ENCODE peak calls at places on chromosomes 7 and 10, in five cellular contexts. M, A, C, Y and W are unnamed samples.
A peak's percentile ranks its signal among the peaks of the same experiment; 100 is the strongest.

GRCh38 chr10:25666276-25666675 is 267.8 kb upstream of the MYO3A start:
- DNase-seq in C (no peak), Y (no peak), A (peak; percentile 66), M (no peak), W (no peak)

GRCh38 chr10:89522463-89522862 is 12.9 kb downstream of the SLC16A12 start:
- DNase-seq in Y (no peak), M (no peak), C (no peak), A (peak; percentile 71), W (no peak)

GRCh38 chr10:4767033-4767814 is 58.8 kb upstream of the AKR1E2 start:
- DNase-seq in C (peak; percentile 5), Y (no peak), A (peak; percentile 76), M (no peak), W (peak; percentile 28)

GRCh38 chr7:1611708-1612241 is 41.9 kb upstream of the PSMG3 start:
- DNase-seq in A (peak; percentile 61), Y (no peak), C (no peak), M (no peak), W (no peak)

GRCh38 chr7:36969376-36969775 is 245.1 kb upstream of the AOAH start:
- DNase-seq in M (no peak), A (no peak), Y (no peak), C (peak; percentile 8), W (no peak)

GRCh38 chr7:31687024-31687423 is at the start of gene PPP1R17:
- DNase-seq in M (no peak), A (no peak), C (no peak), Y (peak; percentile 20), W (no peak)

GRCh38 chr7:5612695-5613094 is 168.8 kb downstream of the RNF216 start:
- DNase-seq in Y (no peak), C (no peak), A (no peak), M (no peak), W (no peak)

GRCh38 chr10:112898540-112899395 is 51.3 kb upstream of the TCF7L2 start:
- DNase-seq in M (no peak), Y (peak; percentile 38), A (peak; percentile 63), C (no peak), W (no peak)

GRCh38 chr10:16646474-16647059 is 124.9 kb upstream of the C1QL3 start:
- DNase-seq in C (no peak), A (no peak), Y (no peak), M (peak; percentile 41), W (no peak)

GRCh38 chr7:47572101-47572460 is 9.8 kb downstream of the TNS3 start:
- DNase-seq in C (no peak), Y (no peak), M (no peak), A (no peak), W (no peak)

GRCh38 chr7:353746-354325 is 63.9 kb downstream of the FOXL3 start:
- DNase-seq in M (no peak), Y (no peak), C (no peak), A (no peak), W (no peak)

GRCh38 chr10:132539431-132539839 is 1.8 kb downstream of the INPP5A start:
- DNase-seq in C (no peak), A (no peak), M (no peak), Y (peak; percentile 11), W (peak; percentile 93)

GRCh38 chr7:132419538-132419937 is 156.7 kb downstream of the PLXNA4 start:
- DNase-seq in A (peak; percentile 53), M (no peak), Y (no peak), C (no peak), W (no peak)

GRCh38 chr10:100157140-100157539 is 28.7 kb downstream of the ERLIN1 start:
- DNase-seq in C (no peak), M (peak; percentile 17), A (no peak), Y (no peak), W (no peak)

GRCh38 chr10:33126118-33126517 is 168.1 kb upstream of the ITGB1 start:
- DNase-seq in A (peak; percentile 64), C (peak; percentile 64), M (peak; percentile 19), Y (no peak), W (no peak)

GRCh38 chr7:92058040-92058439 is 76.2 kb downstream of the CYP51A1 start:
- DNase-seq in A (no peak), C (peak; percentile 15), M (peak; percentile 46), Y (no peak), W (no peak)

GRCh38 chr10:115801987-115802386 is 471.0 kb downstream of the GFRA1 start:
- DNase-seq in Y (no peak), A (peak; percentile 21), C (no peak), M (no peak), W (no peak)

GRCh38 chr7:92809397-92810241 is 26.8 kb downstream of the CDK6 start:
- DNase-seq in A (peak; percentile 97), C (peak; percentile 80), Y (peak; percentile 15), M (peak; percentile 92), W (peak; percentile 44)

GRCh38 chr7:152424348-152425108 is 11.3 kb downstream of the KMT2C start:
- DNase-seq in A (peak; percentile 19), M (no peak), C (no peak), Y (no peak), W (no peak)

GRCh38 chr7:857661-858060 is 18.7 kb upstream of the GET4 start:
- DNase-seq in Y (no peak), A (no peak), C (no peak), M (no peak), W (no peak)

GRCh38 chr10:42943025-42943818 is 133.6 kb upstream of the RET start:
- DNase-seq in Y (no peak), A (no peak), M (no peak), C (no peak), W (peak; percentile 33)

GRCh38 chr7:99693427-99694200 is 13.8 kb upstream of the CYP3A5 start:
- DNase-seq in Y (peak; percentile 25), A (no peak), M (no peak), C (no peak), W (no peak)

GRCh38 chr7:22728416-22729029 is 1.5 kb downstream of the IL6 start:
- DNase-seq in C (peak; percentile 61), M (peak; percentile 37), Y (no peak), A (peak; percentile 68), W (no peak)

GRCh38 chr10:33509231-33509871 is 174.9 kb upstream of the NRP1 start:
- DNase-seq in A (peak; percentile 90), Y (peak; percentile 17), M (peak; percentile 81), C (no peak), W (peak; percentile 66)

GRCh38 chr7:29496355-29497020 is 67.1 kb upstream of the PRR15 start:
- DNase-seq in Y (no peak), A (no peak), C (no peak), M (no peak), W (no peak)

DNA sequence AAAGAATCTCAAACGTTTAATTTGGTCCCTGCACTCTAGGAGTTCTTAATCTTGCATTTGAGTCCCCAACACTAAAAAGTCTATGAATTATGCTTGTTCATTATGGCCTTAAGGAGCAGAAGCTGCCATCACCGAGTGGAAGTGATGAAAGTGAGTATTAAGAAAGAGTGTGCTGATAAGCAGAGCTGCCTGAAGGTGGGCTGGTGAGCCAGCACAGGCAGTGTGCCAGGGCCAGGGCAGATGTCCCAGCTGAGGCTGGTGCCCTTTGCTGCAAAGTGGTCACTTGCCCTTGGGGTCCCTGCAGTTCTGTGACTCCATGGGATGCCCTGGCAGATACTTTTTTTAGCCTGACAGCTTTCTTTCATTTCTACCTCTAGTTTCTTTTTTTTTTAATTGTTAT is 73.0 kb upstream of the LOXL4 start:
- DNase-seq in A (peak; percentile 51), Y (no peak), M (peak; percentile 23), C (peak; percentile 10), W (no peak)
- TF ChIP-seq CTCF in A (peak; percentile 30), Y (no peak), M (no peak), C (peak; percentile 28), W (no peak)

GRCh38 chr10:12503311-12503710 is 154.0 kb downstream of the CAMK1D start:
- DNase-seq in C (no peak), M (no peak), A (no peak), Y (no peak), W (peak; percentile 24)

GRCh38 chr10:12501324-12501723 is 152.0 kb downstream of the CAMK1D start:
- DNase-seq in M (no peak), Y (no peak), A (peak; percentile 18), C (no peak), W (peak; percentile 5)

GRCh38 chr10:12500406-12501303 is 151.3 kb downstream of the CAMK1D start:
- DNase-seq in M (no peak), A (peak; percentile 79), C (no peak), Y (no peak), W (peak; percentile 39)

GRCh38 chr10:12502526-12503274 is 153.4 kb downstream of the CAMK1D start:
- DNase-seq in M (no peak), A (no peak), C (no peak), Y (no peak), W (peak; percentile 53)

GRCh38 chr10:12501851-12502525 is 152.6 kb downstream of the CAMK1D start:
- DNase-seq in M (no peak), A (no peak), Y (no peak), C (no peak), W (no peak)
- TF ChIP-seq CTCF in M (no peak), A (peak; percentile 21), Y (no peak), C (no peak), W (no peak)

GRCh38 chr10:74058071-74058470 is 60.2 kb downstream of the VCL start:
- DNase-seq in M (peak; percentile 46), C (peak; percentile 29), Y (no peak), A (no peak), W (no peak)

GRCh38 chr10:74063256-74063655 is 65.3 kb downstream of the VCL start:
- DNase-seq in M (no peak), A (peak; percentile 52), Y (no peak), C (no peak), W (no peak)

GRCh38 chr10:74055383-74056065 is 57.6 kb downstream of the VCL start:
- DNase-seq in M (no peak), A (no peak), Y (no peak), C (no peak), W (no peak)

GRCh38 chr10:74056081-74056818 is 58.3 kb downstream of the VCL start:
- DNase-seq in C (no peak), Y (no peak), A (peak; percentile 87), M (peak; percentile 46), W (no peak)

DNA sequence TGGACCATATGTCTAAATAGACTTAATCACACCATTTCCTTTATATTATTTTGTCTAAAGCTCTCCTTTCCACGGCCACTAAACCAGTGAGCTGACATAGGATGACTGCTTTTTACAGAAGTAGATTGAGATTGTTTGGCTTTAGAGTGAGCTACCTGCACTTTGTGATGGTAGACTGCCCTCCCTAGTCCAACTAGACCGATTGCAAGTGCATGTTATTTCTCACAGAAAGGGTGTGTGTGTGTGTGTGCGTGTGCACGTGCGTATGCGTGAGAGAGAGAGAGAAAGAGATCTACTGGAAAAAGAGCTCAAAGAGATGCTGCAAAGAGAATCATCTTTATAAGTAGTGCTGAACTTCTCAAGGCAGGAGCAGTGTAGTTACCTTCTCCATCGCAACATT is 60.7 kb downstream of the VCL start:
- DNase-seq in Y (no peak), C (peak; percentile 73), M (peak; percentile 59), A (peak; percentile 68), W (no peak)
- TF ChIP-seq CTCF in Y (no peak), C (peak; percentile 73), M (no peak), A (peak; percentile 34), W (no peak)

DNA sequence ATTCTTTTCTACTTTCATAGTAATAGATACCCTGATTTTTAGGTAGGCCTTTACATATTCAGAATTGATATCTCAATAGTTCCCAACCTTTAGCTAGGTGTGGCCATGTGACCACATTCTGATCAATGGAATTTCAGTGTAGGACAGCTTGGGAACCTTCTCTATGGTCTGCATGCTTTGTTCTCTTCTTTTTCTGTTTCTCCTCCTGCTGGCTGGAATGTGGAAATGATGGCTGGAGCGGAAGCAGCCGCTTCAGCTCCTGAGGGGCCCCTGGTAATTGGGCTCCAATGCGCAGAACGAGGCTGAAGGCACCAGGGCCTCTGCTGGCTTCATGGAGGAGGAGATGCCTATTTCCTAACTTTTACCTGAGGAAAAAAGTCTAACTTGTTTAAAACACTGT is 152.6 kb downstream of the ZMYND11 start:
- DNase-seq in C (no peak), A (no peak), Y (no peak), M (no peak), W (no peak)
- TF ChIP-seq CTCF in C (peak; percentile 26), A (peak; percentile 50), Y (peak; percentile 16), M (no peak), W (no peak)

GRCh38 chr7:117480978-117481377 is 1.2 kb downstream of the CFTR start:
- DNase-seq in C (no peak), Y (no peak), M (no peak), A (peak; percentile 3), W (no peak)
- TF ChIP-seq CTCF in C (no peak), Y (no peak), M (no peak), A (peak; percentile 16), W (no peak)